ENCODE peak calls at places on chromosomes 3 and 15, in four cellular contexts. G is activated CD4-positive, alpha-beta T cell treated with anti-CD3 and anti-CD28 coated beads for 4 hours; U is GM19239; I is activated T-helper 1 cell treated with anti-CD3 and anti-CD28 coated beads, Interleukin-2, amount 50 U/mL, for 16 hours. V is an unnamed sample.

GRCh38 chr15:100595964-100596363 is 6.0 kb downstream of the LINS1 start:
- DNase-seq in G (no peak), U (no peak), I (no peak), V (no peak)

GRCh38 chr3:45987368-45988099 is 8.1 kb downstream of the FYCO1 start:
- DNase-seq in U (no peak), G (no peak), I (no peak), V (no peak)

GRCh38 chr3:151751161-151751560 is 17.4 kb downstream of the AADACL2 start:
- DNase-seq in U (no peak), G (no peak), I (no peak), V (no peak)

GRCh38 chr3:182710557-182711157 is 82.6 kb upstream of the ATP11B start:
- DNase-seq in G (no peak), I (no peak), U (no peak), V (no peak)

GRCh38 chr3:4584537-4585249 is 91.5 kb downstream of the ITPR1 start:
- DNase-seq in I (no peak), U (peak), G (peak), V (no peak)

GRCh38 chr15:79025201-79025600 is 65.4 kb downstream of the RASGRF1 start:
- DNase-seq in G (no peak), I (no peak), U (no peak), V (no peak)

GRCh38 chr3:111769110-111769509 is 90.0 kb upstream of the PHLDB2 start:
- DNase-seq in I (no peak), U (no peak), G (no peak), V (no peak)

GRCh38 chr3:124229407-124229806 is 237.5 kb upstream of the ROPN1 start:
- DNase-seq in I (no peak), G (no peak), U (no peak), V (no peak)

GRCh38 chr3:58861551-58861950 is 188.3 kb downstream of the CFAP20DC start:
- DNase-seq in G (no peak), I (no peak), U (no peak), V (no peak)

GRCh38 chr3:40704224-40704623 is 179.5 kb downstream of the ZNF621 start:
- DNase-seq in G (no peak), I (no peak), U (no peak), V (no peak)

GRCh38 chr15:56064152-56064551 is 70.7 kb upstream of the NEDD4 start:
- DNase-seq in U (no peak), G (no peak), I (no peak), V (no peak)

GRCh38 chr15:63510548-63510940 is 6.2 kb downstream of the USP3 start:
- DNase-seq in I (no peak), G (no peak), U (no peak), V (no peak)

GRCh38 chr3:113546414-113546893 is 14.1 kb downstream of the SIDT1 start:
- DNase-seq in U (no peak), I (no peak), G (no peak), V (no peak)

GRCh38 chr3:112561085-112561692 is 573 bp downstream of the ATG3 start:
- DNase-seq in I (peak), U (peak), G (peak), V (peak)

GRCh38 chr15:39332846-39333245 is 248.0 kb upstream of the THBS1 start:
- DNase-seq in U (no peak), I (no peak), G (no peak), V (no peak)

GRCh38 chr15:94576889-94577533 is 345.6 kb downstream of the MCTP2 start:
- DNase-seq in I (no peak), U (peak), G (peak), V (no peak)

GRCh38 chr3:9036327-9037112 is 73.2 kb upstream of the RAD18 start:
- DNase-seq in G (no peak), U (no peak), I (no peak), V (no peak)

GRCh38 chr3:105553851-105554250 is 187.1 kb downstream of the ALCAM start:
- DNase-seq in I (no peak), G (no peak), U (no peak), V (no peak)

GRCh38 chr3:14906355-14906960 is 40.9 kb upstream of the NR2C2 start:
- DNase-seq in G (no peak), I (no peak), U (no peak), V (no peak)

GRCh38 chr15:73694419-73694818 is 10.2 kb downstream of the CD276 start:
- DNase-seq in G (no peak), I (no peak), U (no peak), V (no peak)

GRCh38 chr15:43918717-43919116 is 91.9 kb downstream of the WDR76 start:
- DNase-seq in G (no peak), U (no peak), I (no peak), V (no peak)

GRCh38 chr3:24185738-24186384 is 240.8 kb downstream of the NR1D2 start:
- DNase-seq in G (no peak), U (peak), I (no peak), V (no peak)

GRCh38 chr15:43879386-43880355 is 52.9 kb downstream of the WDR76 start:
- DNase-seq in G (no peak), U (no peak), I (no peak), V (no peak)

GRCh38 chr3:66452247-66453040 is 48.4 kb downstream of the LRIG1 start:
- DNase-seq in U (no peak), I (no peak), G (no peak), V (no peak)

GRCh38 chr3:133573629-133574194 is at the start of gene CDV3:
- DNase-seq in U (no peak), G (no peak), I (no peak), V (no peak)

GRCh38 chr3:135964160-135964955 is 1.2 kb upstream of the PPP2R3A start:
- DNase-seq in U (no peak), I (no peak), G (no peak), V (no peak)

GRCh38 chr3:154548341-154548740 is 118.4 kb upstream of the GPR149 start:
- DNase-seq in I (no peak), U (no peak), G (no peak), V (no peak)

GRCh38 chr3:117399311-117400068 is 689.9 kb downstream of the TUSC7 start:
- DNase-seq in I (no peak), G (no peak), U (no peak), V (no peak)

GRCh38 chr3:29195055-29195454 is 85.8 kb upstream of the RBMS3 start:
- DNase-seq in I (no peak), G (no peak), U (no peak), V (no peak)

GRCh38 chr3:100893108-100893507 is 100.1 kb downstream of the ABI3BP start:
- DNase-seq in U (no peak), G (no peak), I (no peak), V (no peak)

GRCh38 chr15:39785139-39785538 is 2.5 kb upstream of the FSIP1 start:
- DNase-seq in G (no peak), I (no peak), U (no peak), V (no peak)